ENCODE peak calls at places on chromosomes 13 and 19, in seven cellular contexts. U, I, Z, J, Q, S and Y are unnamed samples.

GRCh38 chr13:97194473-97194872 is 27.7 kb upstream of the MBNL2 start:
- DNase-seq in U (no peak), I (no peak), Z (no peak), J (no peak), Q (peak), S (peak), Y (no peak)

GRCh38 chr19:35206379-35206778 is 22.2 kb downstream of the FAM187B start:
- DNase-seq in U (peak), I (no peak), Z (no peak), J (no peak), Q (no peak), S (no peak), Y (no peak)

GRCh38 chr13:41295973-41296372 is 15.1 kb upstream of the NAA16 start:
- DNase-seq in U (no peak), I (no peak), Z (no peak), J (no peak), Q (no peak), S (no peak), Y (no peak)

GRCh38 chr13:35979378-35979911 is 151.7 kb downstream of the DCLK1 start:
- DNase-seq in U (no peak), I (peak), Z (peak), J (no peak), Q (peak), S (peak), Y (peak)

GRCh38 chr13:18233783-18234299 is 947.8 kb downstream of the TUBA3C start:
- DNase-seq in U (no peak), I (no peak), Z (no peak), J (no peak), Q (no peak), S (no peak), Y (no peak)

GRCh38 chr13:111790621-111791020 is 276.3 kb upstream of the SOX1 start:
- DNase-seq in U (no peak), I (no peak), Z (no peak), J (no peak), Q (no peak), S (no peak), Y (no peak)

GRCh38 chr19:4597975-4598671 is 38.6 kb upstream of the SEMA6B start:
- DNase-seq in U (peak), I (no peak), Z (peak), J (no peak), Q (no peak), S (no peak), Y (no peak)

GRCh38 chr13:21853779-21854178 is 182.9 kb downstream of the FGF9 start:
- DNase-seq in U (no peak), I (no peak), Z (no peak), J (no peak), Q (no peak), S (no peak), Y (no peak)

GRCh38 chr13:25847145-25847544 is 204.7 kb downstream of the SHISA2 start:
- DNase-seq in U (no peak), I (no peak), Z (no peak), J (no peak), Q (no peak), S (no peak), Y (no peak)